ENCODE peak calls at places on chromosome 2, in seven cellular contexts. E, U, F, R, W, Q and S are unnamed samples.

GRCh38 chr2:18991177-18992168 is 366.9 kb downstream of the OSR1 start:
- DNase-seq in E (no peak), U (no peak), F (peak; percentile 91), R (no peak), W (peak; percentile 94), Q (peak; percentile 37), S (no peak)

GRCh38 chr2:207133493-207133861 is 32.3 kb downstream of the KLF7 start:
- DNase-seq in E (no peak), U (no peak), F (no peak), R (no peak), W (no peak), Q (no peak), S (no peak)

GRCh38 chr2:157596992-157597681 is 31.5 kb downstream of the ACVR1C start:
- DNase-seq in E (no peak), U (peak; percentile 39), F (peak; percentile 20), R (peak; percentile 41), W (peak; percentile 64), Q (peak; percentile 80), S (peak; percentile 68)

GRCh38 chr2:152571035-152571766 is 146.1 kb downstream of the PRPF40A start:
- DNase-seq in E (no peak), U (no peak), F (no peak), R (no peak), W (no peak), Q (no peak), S (no peak)

GRCh38 chr2:166293984-166294383 is 81.8 kb downstream of the SCN9A start:
- DNase-seq in E (no peak), U (no peak), F (no peak), R (no peak), W (no peak), Q (no peak), S (no peak)

GRCh38 chr2:18949871-18950597 is 360.7 kb upstream of the NT5C1B start:
- DNase-seq in E (no peak), U (no peak), F (peak; percentile 84), R (no peak), W (no peak), Q (no peak), S (no peak)

GRCh38 chr2:13034861-13035260 is 318.1 kb downstream of the TRIB2 start:
- DNase-seq in E (no peak), U (no peak), F (no peak), R (no peak), W (no peak), Q (no peak), S (no peak)

GRCh38 chr2:222943820-222944219 is 83.0 kb downstream of the ACSL3 start:
- DNase-seq in E (no peak), U (no peak), F (peak; percentile 19), R (no peak), W (no peak), Q (no peak), S (no peak)

GRCh38 chr2:16167471-16168426 is 227.4 kb downstream of the MYCN start:
- DNase-seq in E (no peak), U (peak; percentile 43), F (no peak), R (no peak), W (no peak), Q (no peak), S (no peak)

GRCh38 chr2:43345872-43346271 is 119.5 kb upstream of the ZFP36L2 start:
- DNase-seq in E (no peak), U (no peak), F (no peak), R (no peak), W (no peak), Q (no peak), S (no peak)

GRCh38 chr2:128523490-128523889 is 204.8 kb upstream of the HS6ST1 start:
- DNase-seq in E (no peak), U (no peak), F (no peak), R (no peak), W (no peak), Q (no peak), S (no peak)

DNA sequence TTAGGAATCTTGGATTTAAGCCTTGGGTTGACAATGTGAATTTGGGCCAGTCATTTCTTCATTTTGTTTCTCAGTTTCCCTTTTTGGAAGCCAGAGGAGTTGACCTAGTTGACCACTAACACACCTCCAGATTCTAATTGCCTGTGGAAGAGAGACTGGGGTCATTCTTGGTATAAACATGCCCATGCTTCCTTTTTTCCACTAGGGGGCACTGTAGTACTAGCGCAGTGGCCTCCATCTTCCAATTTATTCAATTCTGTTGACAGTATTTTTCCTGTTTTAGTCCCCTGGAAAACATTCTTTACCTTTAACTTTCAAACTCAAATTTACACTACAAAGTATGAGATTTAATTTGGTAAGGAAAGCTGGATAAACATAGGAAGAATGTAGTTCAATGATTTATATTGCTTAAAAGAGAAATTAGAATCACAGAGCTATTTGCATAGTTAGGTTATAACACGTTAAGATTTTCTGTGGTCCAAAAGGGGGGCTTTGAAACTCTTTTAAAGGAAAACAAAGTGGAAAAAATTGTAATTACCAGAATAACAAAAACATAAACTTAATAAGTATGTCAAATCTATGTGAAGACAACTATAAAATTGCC is 57.5 kb upstream of the AGPS start:
- DNase-seq in E (peak; percentile 33), U (peak; percentile 7), F (peak; percentile 65), R (no peak), W (no peak), Q (no peak), S (peak; percentile 32)
- TF ChIP-seq CTCF in E (peak; percentile 88), U (peak; percentile 97), F (peak; percentile 91), R (peak; percentile 98), W (peak; percentile 93), Q (peak; percentile 94), S (peak; percentile 97)

DNA sequence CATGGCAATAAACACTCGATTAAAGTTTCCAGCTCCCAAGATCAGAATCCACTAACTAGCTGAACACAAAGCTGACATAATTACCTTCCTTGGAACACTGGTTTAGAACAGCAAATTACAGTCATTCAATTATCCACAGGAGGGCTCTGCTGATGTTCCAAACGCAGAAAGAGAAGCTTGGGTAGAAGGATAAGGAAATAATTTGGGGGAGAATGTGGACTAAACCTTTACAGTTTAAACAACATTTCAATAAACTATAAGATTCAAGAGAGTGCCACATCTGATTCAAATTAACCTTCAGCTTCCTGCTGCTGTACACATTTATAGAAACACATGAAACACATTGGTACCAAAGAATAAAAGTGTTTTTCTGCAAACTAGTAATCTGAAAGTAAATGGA is 67.8 kb upstream of the ARL4C start:
- DNase-seq in E (no peak), U (no peak), F (peak; percentile 43), R (no peak), W (no peak), Q (no peak), S (no peak)
- TF ChIP-seq CTCF in E (peak; percentile 40), U (no peak), F (peak; percentile 46), R (no peak), W (peak; percentile 27), Q (no peak), S (no peak)

GRCh38 chr2:185274718-185275484 is 463.7 kb upstream of the FSIP2 start:
- DNase-seq in E (no peak), U (no peak), F (no peak), R (no peak), W (no peak), Q (no peak), S (no peak)

GRCh38 chr2:185284696-185285095 is 453.9 kb upstream of the FSIP2 start:
- DNase-seq in E (no peak), U (no peak), F (no peak), R (no peak), W (no peak), Q (no peak), S (no peak)

GRCh38 chr2:185279999-185280398 is 458.6 kb upstream of the FSIP2 start:
- DNase-seq in E (no peak), U (no peak), F (peak; percentile 16), R (no peak), W (no peak), Q (no peak), S (no peak)
- TF ChIP-seq CTCF in E (peak; percentile 45), U (peak; percentile 73), F (peak; percentile 33), R (no peak), W (peak; percentile 65), Q (peak; percentile 14), S (peak; percentile 46)

GRCh38 chr2:54204476-54204875 is 51.6 kb downstream of the TSPYL6 start:
- DNase-seq in E (no peak), U (no peak), F (no peak), R (no peak), W (no peak), Q (no peak), S (no peak)

GRCh38 chr2:54209379-54209778 is 46.6 kb downstream of the TSPYL6 start:
- DNase-seq in E (no peak), U (no peak), F (no peak), R (no peak), W (no peak), Q (no peak), S (no peak)

GRCh38 chr2:54207666-54208195 is 48.3 kb downstream of the TSPYL6 start:
- DNase-seq in E (no peak), U (no peak), F (peak; percentile 93), R (no peak), W (no peak), Q (no peak), S (no peak)

GRCh38 chr2:54208364-54209240 is 47.4 kb downstream of the TSPYL6 start:
- DNase-seq in E (no peak), U (no peak), F (peak; percentile 55), R (no peak), W (no peak), Q (no peak), S (no peak)

DNA sequence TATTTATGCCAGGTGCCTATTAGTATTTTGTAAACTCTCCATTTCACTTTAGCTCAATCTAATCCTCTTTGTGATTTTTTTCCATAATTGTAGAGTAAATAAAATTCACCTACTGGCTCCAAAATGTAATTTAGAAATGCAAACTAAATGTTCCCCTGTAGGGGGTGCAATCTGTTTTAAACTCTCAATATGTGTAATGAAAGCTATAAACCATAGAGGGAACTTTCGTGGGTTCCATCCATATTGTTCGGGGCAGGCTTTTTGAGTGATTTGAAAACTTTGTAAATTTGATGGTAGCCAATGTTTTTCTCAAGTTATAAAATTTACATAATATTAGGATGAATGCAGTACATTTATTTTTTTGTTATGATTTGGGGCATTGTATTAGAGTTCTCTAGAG is 49.4 kb downstream of the TSPYL6 start:
- DNase-seq in E (peak; percentile 37), U (no peak), F (peak; percentile 76), R (no peak), W (no peak), Q (no peak), S (no peak)
- TF ChIP-seq CTCF in E (peak; percentile 64), U (peak; percentile 65), F (peak; percentile 59), R (peak; percentile 26), W (peak; percentile 72), Q (peak; percentile 56), S (peak; percentile 46)

DNA sequence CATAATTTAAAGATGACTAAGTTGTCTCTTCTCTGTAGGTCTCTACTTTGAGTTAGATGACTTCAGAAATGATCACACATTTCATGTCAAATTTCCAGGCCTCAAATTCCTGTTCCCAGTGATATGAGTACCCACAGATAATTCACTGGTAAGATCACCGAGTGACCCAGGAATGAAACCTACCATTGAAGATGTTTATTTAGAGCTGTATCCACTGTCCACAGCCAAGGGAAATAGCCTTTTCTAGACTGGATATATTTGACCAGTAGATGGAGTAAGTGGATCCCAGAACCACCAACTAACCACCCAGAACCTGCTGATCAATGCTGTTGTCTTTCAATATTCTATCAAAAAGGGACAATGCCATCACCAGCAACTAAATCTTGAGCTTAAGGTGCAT is 238.8 kb downstream of the SLC8A1 start:
- DNase-seq in E (no peak), U (no peak), F (peak; percentile 42), R (no peak), W (no peak), Q (no peak), S (no peak)
- TF ChIP-seq CTCF in E (peak; percentile 3), U (peak; percentile 29), F (peak; percentile 53), R (no peak), W (peak; percentile 40), Q (peak; percentile 46), S (peak; percentile 22)

GRCh38 chr2:195304310-195304709 is 352.7 kb upstream of the SLC39A10 start:
- DNase-seq in E (peak; percentile 19), U (no peak), F (peak; percentile 4), R (no peak), W (no peak), Q (no peak), S (no peak)
- TF ChIP-seq CTCF in E (peak; percentile 15), U (peak; percentile 30), F (no peak), R (no peak), W (no peak), Q (no peak), S (no peak)